ENCODE peak calls at places on chromosomes 6 and 20, in nine cellular contexts. One of them, this sample, is unnamed.

GRCh38 chr6:33947047-33947446 is 143.2 kb upstream of the MLN start:
- DNase-seq in lower lobe of right lung: no peak
- DNase-seq in BJ: no peak
- DNase-seq in dorsolateral prefrontal cortex: no peak
- DNase-seq in GM12865: no peak
- DNase-seq in endothelial cell: no peak
- DNase-seq in uterus: no peak
- DNase-seq in mucosa of descending colon: no peak
- DNase-seq in GM13976: no peak
- DNase-seq in this sample: no peak

GRCh38 chr6:142823579-142823902 is 121.4 kb downstream of the HIVEP2 start:
- DNase-seq in lower lobe of right lung: no peak
- DNase-seq in BJ: no peak
- DNase-seq in dorsolateral prefrontal cortex: no peak
- DNase-seq in GM12865: no peak
- DNase-seq in endothelial cell: no peak
- DNase-seq in uterus: no peak
- DNase-seq in mucosa of descending colon: no peak
- DNase-seq in GM13976: no peak
- DNase-seq in this sample: no peak

GRCh38 chr20:50534567-50534966 is 24.4 kb downstream of the PTPN1 start:
- DNase-seq in lower lobe of right lung: no peak
- DNase-seq in BJ: peak; percentile 49
- DNase-seq in dorsolateral prefrontal cortex: no peak
- DNase-seq in GM12865: no peak
- DNase-seq in endothelial cell: no peak
- DNase-seq in uterus: no peak
- DNase-seq in mucosa of descending colon: no peak
- DNase-seq in GM13976: no peak
- DNase-seq in this sample: no peak

GRCh38 chr6:72819609-72820008 is 197.7 kb downstream of the KCNQ5 start:
- DNase-seq in lower lobe of right lung: no peak
- DNase-seq in BJ: no peak
- DNase-seq in dorsolateral prefrontal cortex: no peak
- DNase-seq in GM12865: no peak
- DNase-seq in endothelial cell: no peak
- DNase-seq in uterus: no peak
- DNase-seq in mucosa of descending colon: no peak
- DNase-seq in GM13976: no peak
- DNase-seq in this sample: no peak

GRCh38 chr20:47326718-47327137 is 29.8 kb downstream of the ZMYND8 start:
- DNase-seq in lower lobe of right lung: no peak
- DNase-seq in BJ: no peak
- DNase-seq in dorsolateral prefrontal cortex: no peak
- DNase-seq in GM12865: no peak
- DNase-seq in endothelial cell: no peak
- DNase-seq in uterus: no peak
- DNase-seq in mucosa of descending colon: no peak
- DNase-seq in GM13976: no peak
- DNase-seq in this sample: no peak

GRCh38 chr6:149140910-149141290 is 176.6 kb upstream of the TAB2 start:
- DNase-seq in lower lobe of right lung: no peak
- DNase-seq in BJ: no peak
- DNase-seq in dorsolateral prefrontal cortex: no peak
- DNase-seq in GM12865: peak; percentile 73
- DNase-seq in endothelial cell: no peak
- DNase-seq in uterus: no peak
- DNase-seq in mucosa of descending colon: no peak
- DNase-seq in GM13976: peak; percentile 40
- DNase-seq in this sample: no peak

GRCh38 chr6:169723200-169723909 is 945 bp downstream of the PHF10 start:
- DNase-seq in lower lobe of right lung: peak; percentile 85
- DNase-seq in BJ: no peak
- DNase-seq in dorsolateral prefrontal cortex: peak; percentile 85
- DNase-seq in GM12865: peak; percentile 77
- DNase-seq in endothelial cell: peak; percentile 50
- DNase-seq in uterus: peak; percentile 73
- DNase-seq in mucosa of descending colon: peak; percentile 67
- DNase-seq in GM13976: peak; percentile 78
- DNase-seq in this sample: peak; percentile 59

GRCh38 chr6:31948753-31949413 is 3.0 kb downstream of the CFB start:
- DNase-seq in lower lobe of right lung: no peak
- DNase-seq in BJ: no peak
- DNase-seq in dorsolateral prefrontal cortex: no peak
- DNase-seq in GM12865: no peak
- DNase-seq in endothelial cell: no peak
- DNase-seq in uterus: no peak
- DNase-seq in mucosa of descending colon: no peak
- DNase-seq in GM13976: no peak
- DNase-seq in this sample: no peak

GRCh38 chr20:39939241-39939865 is 749.7 kb downstream of the MAFB start:
- DNase-seq in lower lobe of right lung: no peak
- DNase-seq in BJ: no peak
- DNase-seq in dorsolateral prefrontal cortex: no peak
- DNase-seq in GM12865: no peak
- DNase-seq in endothelial cell: no peak
- DNase-seq in uterus: no peak
- DNase-seq in mucosa of descending colon: no peak
- DNase-seq in GM13976: no peak
- DNase-seq in this sample: no peak

GRCh38 chr6:43953794-43954310 is 173.4 kb downstream of the MRPL14 start:
- DNase-seq in lower lobe of right lung: no peak
- DNase-seq in BJ: no peak
- DNase-seq in dorsolateral prefrontal cortex: no peak
- DNase-seq in GM12865: no peak
- DNase-seq in endothelial cell: peak; percentile 33
- DNase-seq in uterus: no peak
- DNase-seq in mucosa of descending colon: no peak
- DNase-seq in GM13976: no peak
- DNase-seq in this sample: no peak

GRCh38 chr20:18092890-18093289 is 35.2 kb upstream of the OVOL2 start:
- DNase-seq in lower lobe of right lung: no peak
- DNase-seq in BJ: no peak
- DNase-seq in dorsolateral prefrontal cortex: no peak
- DNase-seq in GM12865: no peak
- DNase-seq in endothelial cell: no peak
- DNase-seq in uterus: no peak
- DNase-seq in mucosa of descending colon: no peak
- DNase-seq in GM13976: peak; percentile 7
- DNase-seq in this sample: no peak

GRCh38 chr20:3738109-3739053 is 5.9 kb downstream of the HSPA12B start:
- DNase-seq in lower lobe of right lung: no peak
- DNase-seq in BJ: no peak
- DNase-seq in dorsolateral prefrontal cortex: no peak
- DNase-seq in GM12865: no peak
- DNase-seq in endothelial cell: no peak
- DNase-seq in uterus: no peak
- DNase-seq in mucosa of descending colon: no peak
- DNase-seq in GM13976: no peak
- DNase-seq in this sample: no peak

GRCh38 chr6:39901670-39902069 is 32.6 kb downstream of the MOCS1 start:
- DNase-seq in lower lobe of right lung: no peak
- DNase-seq in BJ: no peak
- DNase-seq in dorsolateral prefrontal cortex: no peak
- DNase-seq in GM12865: no peak
- DNase-seq in endothelial cell: no peak
- DNase-seq in uterus: no peak
- DNase-seq in mucosa of descending colon: no peak
- DNase-seq in GM13976: no peak
- DNase-seq in this sample: no peak

GRCh38 chr6:150293423-150294280 is 75.2 kb upstream of the IYD start:
- DNase-seq in lower lobe of right lung: no peak
- DNase-seq in BJ: no peak
- DNase-seq in dorsolateral prefrontal cortex: no peak
- DNase-seq in GM12865: no peak
- DNase-seq in endothelial cell: no peak
- DNase-seq in uterus: no peak
- DNase-seq in mucosa of descending colon: no peak
- DNase-seq in GM13976: no peak
- DNase-seq in this sample: no peak

GRCh38 chr6:39884696-39885095 is 49.6 kb downstream of the MOCS1 start:
- DNase-seq in lower lobe of right lung: no peak
- DNase-seq in BJ: no peak
- DNase-seq in dorsolateral prefrontal cortex: no peak
- DNase-seq in GM12865: no peak
- DNase-seq in endothelial cell: no peak
- DNase-seq in uterus: no peak
- DNase-seq in mucosa of descending colon: no peak
- DNase-seq in GM13976: no peak
- DNase-seq in this sample: no peak

GRCh38 chr20:1264727-1265126 is 1.4 kb upstream of the SNPH start:
- DNase-seq in lower lobe of right lung: no peak
- DNase-seq in BJ: no peak
- DNase-seq in dorsolateral prefrontal cortex: no peak
- DNase-seq in GM12865: no peak
- DNase-seq in endothelial cell: no peak
- DNase-seq in uterus: no peak
- DNase-seq in mucosa of descending colon: no peak
- DNase-seq in GM13976: no peak
- DNase-seq in this sample: no peak
- TF ChIP-seq CTCF in lower lobe of right lung: no peak
- TF ChIP-seq CTCF in BJ: no peak
- TF ChIP-seq CTCF in dorsolateral prefrontal cortex: no peak
- TF ChIP-seq CTCF in GM12865: no peak
- TF ChIP-seq CTCF in endothelial cell: no peak
- TF ChIP-seq CTCF in uterus: no peak
- TF ChIP-seq CTCF in mucosa of descending colon: no peak
- TF ChIP-seq CTCF in GM13976: no peak
- TF ChIP-seq CTCF in this sample: no peak

DNA sequence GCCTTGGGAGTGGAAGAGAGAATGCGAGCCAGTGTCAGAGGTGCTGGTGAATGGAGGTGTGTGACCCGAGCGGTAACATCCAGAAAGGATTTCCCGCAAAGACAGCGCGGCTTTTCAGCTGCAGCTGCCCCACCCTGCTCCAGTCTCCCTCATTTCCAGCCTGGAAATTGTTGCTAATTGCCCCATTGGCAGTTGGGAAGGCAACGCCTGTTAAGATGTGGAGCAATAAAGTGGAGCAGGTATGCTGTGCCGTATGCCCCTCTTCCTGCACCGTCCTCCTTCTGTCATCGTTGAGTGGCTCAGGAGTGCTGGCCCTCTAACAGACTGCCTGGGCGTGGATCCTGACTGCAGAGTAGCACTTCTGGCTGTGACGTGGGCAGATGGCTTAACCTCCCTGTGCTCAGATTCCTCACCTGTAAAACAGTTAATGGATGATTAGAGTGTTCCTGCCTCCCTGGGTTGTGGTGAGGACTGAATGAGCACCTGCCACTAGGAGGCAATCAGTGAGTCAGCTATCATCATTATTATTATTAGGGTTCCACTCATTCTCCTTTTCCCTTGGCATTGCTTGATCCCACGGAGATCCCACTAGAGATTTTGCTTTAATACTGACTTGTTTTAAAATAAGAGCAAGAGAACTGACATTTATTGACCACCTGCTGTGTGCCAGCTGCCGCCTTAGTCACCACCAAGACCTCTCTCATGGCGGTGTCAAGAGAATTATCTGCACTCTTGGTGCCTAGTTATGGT is 11.7 kb downstream of the ARFGEF2 start:
- DNase-seq in lower lobe of right lung: peak; percentile 81
- DNase-seq in BJ: no peak
- DNase-seq in dorsolateral prefrontal cortex: no peak
- DNase-seq in GM12865: no peak
- DNase-seq in endothelial cell: no peak
- DNase-seq in uterus: no peak
- DNase-seq in mucosa of descending colon: peak; percentile 91
- DNase-seq in GM13976: no peak
- DNase-seq in this sample: no peak
- TF ChIP-seq CTCF in lower lobe of right lung: no peak
- TF ChIP-seq CTCF in BJ: no peak
- TF ChIP-seq CTCF in dorsolateral prefrontal cortex: no peak
- TF ChIP-seq CTCF in GM12865: no peak
- TF ChIP-seq CTCF in endothelial cell: no peak
- TF ChIP-seq CTCF in uterus: no peak
- TF ChIP-seq CTCF in mucosa of descending colon: no peak
- TF ChIP-seq CTCF in GM13976: no peak
- TF ChIP-seq CTCF in this sample: no peak

GRCh38 chr20:38290829-38291581 is 13.0 kb upstream of the BPI start:
- DNase-seq in lower lobe of right lung: no peak
- DNase-seq in BJ: peak; percentile 57
- DNase-seq in dorsolateral prefrontal cortex: no peak
- DNase-seq in GM12865: peak; percentile 11
- DNase-seq in endothelial cell: peak; percentile 38
- DNase-seq in uterus: no peak
- DNase-seq in mucosa of descending colon: peak; percentile 12
- DNase-seq in GM13976: no peak
- DNase-seq in this sample: no peak
- TF ChIP-seq CTCF in lower lobe of right lung: peak; percentile 34
- TF ChIP-seq CTCF in BJ: peak; percentile 53
- TF ChIP-seq CTCF in dorsolateral prefrontal cortex: peak; percentile 50
- TF ChIP-seq CTCF in GM12865: no peak
- TF ChIP-seq CTCF in endothelial cell: peak; percentile 34
- TF ChIP-seq CTCF in uterus: peak; percentile 18
- TF ChIP-seq CTCF in mucosa of descending colon: no peak
- TF ChIP-seq CTCF in GM13976: no peak
- TF ChIP-seq CTCF in this sample: no peak

GRCh38 chr6:35080821-35081425 is 60.2 kb downstream of the TCP11 start:
- DNase-seq in lower lobe of right lung: no peak
- DNase-seq in BJ: no peak
- DNase-seq in dorsolateral prefrontal cortex: peak; percentile 35
- DNase-seq in GM12865: no peak
- DNase-seq in endothelial cell: no peak
- DNase-seq in uterus: peak; percentile 12
- DNase-seq in mucosa of descending colon: no peak
- DNase-seq in GM13976: no peak
- DNase-seq in this sample: peak; percentile 10

GRCh38 chr6:35082733-35083403 is 58.3 kb downstream of the TCP11 start:
- DNase-seq in lower lobe of right lung: no peak
- DNase-seq in BJ: no peak
- DNase-seq in dorsolateral prefrontal cortex: peak; percentile 14
- DNase-seq in GM12865: no peak
- DNase-seq in endothelial cell: no peak
- DNase-seq in uterus: no peak
- DNase-seq in mucosa of descending colon: no peak
- DNase-seq in GM13976: peak; percentile 24
- DNase-seq in this sample: peak; percentile 3

GRCh38 chr6:35080016-35080680 is 61.0 kb downstream of the TCP11 start:
- DNase-seq in lower lobe of right lung: no peak
- DNase-seq in BJ: no peak
- DNase-seq in dorsolateral prefrontal cortex: peak; percentile 32
- DNase-seq in GM12865: no peak
- DNase-seq in endothelial cell: no peak
- DNase-seq in uterus: peak; percentile 6
- DNase-seq in mucosa of descending colon: no peak
- DNase-seq in GM13976: no peak
- DNase-seq in this sample: no peak

GRCh38 chr6:35082046-35082732 is 59.0 kb downstream of the TCP11 start:
- DNase-seq in lower lobe of right lung: no peak
- DNase-seq in BJ: no peak
- DNase-seq in dorsolateral prefrontal cortex: peak; percentile 27
- DNase-seq in GM12865: no peak
- DNase-seq in endothelial cell: no peak
- DNase-seq in uterus: no peak
- DNase-seq in mucosa of descending colon: no peak
- DNase-seq in GM13976: no peak
- DNase-seq in this sample: peak; percentile 8

DNA sequence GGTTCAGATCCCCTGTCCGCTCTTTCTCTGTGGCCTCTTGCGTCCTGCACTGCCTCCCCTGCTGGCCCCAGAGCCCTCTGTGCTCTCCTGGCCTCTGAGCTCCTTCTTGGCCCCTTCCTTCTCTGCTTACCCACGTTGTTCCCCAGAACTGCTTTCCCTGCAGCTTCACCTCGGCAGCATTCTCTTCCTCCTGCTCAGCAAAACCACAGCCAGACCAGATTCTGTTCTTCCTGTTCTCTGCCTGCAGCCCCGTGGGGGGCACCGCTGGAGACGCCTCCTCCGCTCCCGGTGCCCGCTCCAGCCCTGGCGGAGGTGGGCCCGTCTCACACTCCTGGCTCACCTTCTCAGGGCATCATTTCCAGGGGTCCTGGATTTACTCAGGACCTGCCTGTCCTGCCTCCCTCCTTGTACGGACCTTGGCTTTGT is 59.7 kb downstream of the TCP11 start:
- DNase-seq in lower lobe of right lung: no peak
- DNase-seq in BJ: no peak
- DNase-seq in dorsolateral prefrontal cortex: peak; percentile 33
- DNase-seq in GM12865: no peak
- DNase-seq in endothelial cell: no peak
- DNase-seq in uterus: no peak
- DNase-seq in mucosa of descending colon: no peak
- DNase-seq in GM13976: no peak
- DNase-seq in this sample: peak; percentile 10
- TF ChIP-seq CTCF in lower lobe of right lung: no peak
- TF ChIP-seq CTCF in BJ: no peak
- TF ChIP-seq CTCF in dorsolateral prefrontal cortex: no peak
- TF ChIP-seq CTCF in GM12865: no peak
- TF ChIP-seq CTCF in endothelial cell: no peak
- TF ChIP-seq CTCF in uterus: no peak
- TF ChIP-seq CTCF in mucosa of descending colon: no peak
- TF ChIP-seq CTCF in GM13976: no peak
- TF ChIP-seq CTCF in this sample: no peak